ENCODE peak calls at places on chromosome 12, in five cellular contexts. M is CD4-positive, CD25-positive, alpha-beta regulatory T cell; N is neuronal stem cell; A is IMR-90; G is fibroblast of lung. W is an unnamed sample.

GRCh38 chr12:44720265-44720664 is 155.8 kb downstream of the NELL2 start:
- DNase-seq in M (no peak), N (no peak), A (no peak), G (no peak), W (no peak)

GRCh38 chr12:94792690-94793089 is 142.3 kb upstream of the TMCC3 start:
- DNase-seq in M (no peak), N (no peak), A (peak), G (peak), W (no peak)

GRCh38 chr12:79482921-79483320 is 207.8 kb downstream of the PAWR start:
- DNase-seq in M (no peak), N (no peak), A (no peak), G (no peak), W (no peak)

GRCh38 chr12:57149309-57149900 is 2.0 kb upstream of the LRP1-AS start:
- DNase-seq in M (no peak), N (no peak), A (peak), G (peak), W (no peak)

GRCh38 chr12:127054531-127054930 is 1212.4 kb upstream of the TMEM132C start:
- DNase-seq in M (no peak), N (no peak), A (no peak), G (no peak), W (no peak)

GRCh38 chr12:29782821-29783772 is 645 bp downstream of the TMTC1 start:
- DNase-seq in M (no peak), N (peak), A (peak), G (peak), W (peak)

GRCh38 chr12:109270494-109270893 is 38.6 kb downstream of the FOXN4 start:
- DNase-seq in M (no peak), N (no peak), A (no peak), G (no peak), W (no peak)

GRCh38 chr12:12823308-12823707 is 10.2 kb downstream of the DDX47 start:
- DNase-seq in M (no peak), N (no peak), A (peak), G (no peak), W (no peak)

GRCh38 chr12:52984136-52984535 is 22.1 kb upstream of the EIF4B start:
- DNase-seq in M (no peak), N (no peak), A (no peak), G (no peak), W (peak)

GRCh38 chr12:124626841-124627502 is 59.6 kb upstream of the NCOR2 start:
- DNase-seq in M (no peak), N (no peak), A (peak), G (peak), W (no peak)

GRCh38 chr12:41466762-41467270 is 278.7 kb downstream of the PDZRN4 start:
- DNase-seq in M (no peak), N (no peak), A (no peak), G (no peak), W (no peak)

GRCh38 chr12:57886590-57887363 is 40.2 kb upstream of the CTDSP2 start:
- DNase-seq in M (no peak), N (no peak), A (no peak), G (no peak), W (no peak)

GRCh38 chr12:7994731-7995205 is 37.7 kb upstream of the FOXJ2 start:
- DNase-seq in M (no peak), N (no peak), A (peak), G (peak), W (no peak)

GRCh38 chr12:112018571-112019237 is 5.5 kb downstream of the ERP29 start:
- DNase-seq in M (no peak), N (no peak), A (peak), G (peak), W (no peak)

GRCh38 chr12:49131051-49131972 is at the start of gene TUBA1B:
- DNase-seq in M (peak), N (peak), A (peak), G (peak), W (peak)

GRCh38 chr12:44584625-44585024 is 291.5 kb downstream of the NELL2 start:
- DNase-seq in M (no peak), N (no peak), A (no peak), G (no peak), W (no peak)

GRCh38 chr12:2647186-2647585 is 147.6 kb upstream of the FKBP4 start:
- DNase-seq in M (no peak), N (no peak), A (no peak), G (no peak), W (no peak)

GRCh38 chr12:117582135-117582784 is 220.8 kb upstream of the NOS1 start:
- DNase-seq in M (no peak), N (no peak), A (no peak), G (no peak), W (no peak)

GRCh38 chr12:29519585-29520182 is 22.2 kb upstream of the OVCH1 start:
- DNase-seq in M (peak), N (peak), A (peak), G (peak), W (peak)

GRCh38 chr12:88451254-88451653 is 129.0 kb downstream of the KITLG start:
- DNase-seq in M (no peak), N (no peak), A (no peak), G (no peak), W (no peak)

GRCh38 chr12:72271741-72272661 is at the start of gene TRHDE:
- DNase-seq in M (no peak), N (peak), A (peak), G (peak), W (peak)

GRCh38 chr12:70393787-70394519 is 27.9 kb downstream of the KCNMB4 start:
- DNase-seq in M (no peak), N (no peak), A (peak), G (peak), W (no peak)

GRCh38 chr12:52740591-52740990 is 36.6 kb downstream of the KRT76 start:
- DNase-seq in M (no peak), N (no peak), A (no peak), G (no peak), W (no peak)

GRCh38 chr12:49518914-49519573 is 19.8 kb upstream of the KCNH3 start:
- DNase-seq in M (no peak), N (no peak), A (peak), G (peak), W (no peak)

GRCh38 chr12:42919691-42920090 is 330.1 kb upstream of the PRICKLE1 start:
- DNase-seq in M (no peak), N (no peak), A (no peak), G (no peak), W (no peak)

GRCh38 chr12:116333402-116333801 is 55.9 kb upstream of the MED13L start:
- DNase-seq in M (no peak), N (peak), A (no peak), G (no peak), W (no peak)

GRCh38 chr12:64660237-64661018 is 50.1 kb downstream of the RASSF3 start:
- DNase-seq in M (no peak), N (no peak), A (no peak), G (no peak), W (no peak)

GRCh38 chr12:123830675-123831074 is 68.6 kb downstream of the DNAH10 start:
- DNase-seq in M (no peak), N (no peak), A (no peak), G (no peak), W (no peak)

GRCh38 chr12:83823386-83824045 is 1089.1 kb downstream of the SLC6A15 start:
- DNase-seq in M (no peak), N (peak), A (no peak), G (peak), W (peak)

GRCh38 chr12:93379432-93380308 is 1.9 kb downstream of the NUDT4 start:
- DNase-seq in M (no peak), N (no peak), A (peak), G (no peak), W (no peak)

GRCh38 chr12:89225401-89225800 is 126.9 kb downstream of the DUSP6 start:
- DNase-seq in M (peak), N (no peak), A (peak), G (peak), W (no peak)

GRCh38 chr12:14403711-14404164 is 38.3 kb downstream of the ATF7IP start:
- DNase-seq in M (peak), N (no peak), A (peak), G (peak), W (no peak)

GRCh38 chr12:131460516-131460915 is 250.4 kb upstream of the SFSWAP start:
- DNase-seq in M (no peak), N (no peak), A (no peak), G (no peak), W (no peak)

DNA sequence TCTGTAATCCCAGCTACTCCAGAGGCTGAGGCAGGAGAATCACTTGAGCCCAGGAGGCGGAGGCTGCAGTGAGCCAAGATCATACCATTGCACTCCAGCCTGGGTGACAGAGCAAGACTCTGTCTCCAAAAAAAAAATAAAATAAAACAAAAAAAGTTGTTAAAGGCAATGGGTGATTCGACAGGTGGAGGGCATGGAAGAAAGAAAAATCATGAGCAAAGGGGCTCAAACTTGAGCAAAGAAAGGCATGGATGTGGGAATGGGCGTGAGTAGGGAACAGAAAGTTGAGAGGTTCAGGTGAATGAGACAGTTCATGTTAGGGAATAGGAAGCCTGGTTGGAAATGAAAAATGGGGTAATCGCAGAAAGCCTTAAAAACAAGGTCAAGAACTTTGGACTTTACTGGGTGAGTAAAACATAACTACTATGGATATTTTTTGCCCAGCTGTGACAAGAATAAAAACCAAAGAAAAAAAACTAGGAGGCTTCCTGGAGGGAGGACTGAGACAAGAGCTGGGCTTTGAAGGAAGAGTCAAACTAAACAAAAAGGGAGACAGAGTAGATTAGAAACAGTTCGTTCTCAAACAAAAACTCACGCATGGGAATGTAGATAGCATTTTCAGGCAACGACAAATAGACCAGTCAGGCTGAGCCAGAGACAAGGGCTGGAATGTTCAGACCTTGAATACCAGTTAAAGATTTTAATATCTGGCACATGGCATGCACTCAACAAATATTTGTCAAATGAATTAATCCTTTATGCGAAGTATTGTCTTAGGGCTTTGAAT is 18.8 kb downstream of the PYM1 start:
- DNase-seq in M (no peak), N (no peak), A (peak), G (no peak), W (no peak)
- H3K4me3 ChIP-seq in M (no peak), N (no peak), A (no peak), G (no peak), W (no peak)

GRCh38 chr12:65934480-65935115 is 110.3 kb downstream of the HMGA2 start:
- DNase-seq in M (no peak), N (no peak), A (no peak), G (no peak), W (no peak)

GRCh38 chr12:65929641-65930040 is 105.4 kb downstream of the HMGA2 start:
- DNase-seq in M (no peak), N (no peak), A (no peak), G (no peak), W (no peak)

GRCh38 chr12:65926119-65927004 is 102.1 kb downstream of the HMGA2 start:
- DNase-seq in M (no peak), N (no peak), A (no peak), G (no peak), W (no peak)

GRCh38 chr12:65925626-65926025 is 101.3 kb downstream of the HMGA2 start:
- DNase-seq in M (no peak), N (no peak), A (no peak), G (no peak), W (no peak)

DNA sequence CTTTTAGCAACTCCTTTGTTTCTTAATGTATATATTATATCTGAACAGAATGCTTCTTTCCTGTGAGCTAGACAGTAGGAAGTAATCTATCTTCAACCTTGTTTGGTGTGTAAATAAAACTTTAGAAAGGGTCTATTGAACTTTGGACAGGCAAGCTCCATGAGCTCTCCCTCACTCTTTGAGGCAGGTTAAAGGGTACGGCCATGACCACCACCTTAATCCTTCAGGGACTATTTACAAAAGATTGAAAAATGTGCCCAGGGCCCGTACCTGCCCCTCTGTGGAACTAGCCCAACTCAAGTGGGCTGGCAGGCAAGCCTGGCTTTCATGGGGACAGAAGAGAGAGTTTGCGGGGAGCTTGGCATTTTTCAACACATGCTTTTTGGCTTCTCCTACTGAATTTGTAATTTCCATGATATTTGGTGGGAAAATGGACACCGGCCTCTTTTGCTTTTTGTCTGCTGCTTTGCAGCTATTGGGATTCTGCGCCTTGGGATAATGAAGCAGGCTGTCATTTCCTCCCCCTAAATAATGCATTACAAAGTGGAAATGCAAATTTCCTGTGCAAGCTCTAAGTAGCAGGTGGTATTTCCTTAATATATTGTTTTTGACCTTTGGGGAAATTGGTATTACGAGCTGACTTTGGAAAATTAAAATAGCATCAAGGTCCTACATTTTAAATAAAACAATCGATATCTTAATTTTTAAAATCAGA is 106.0 kb downstream of the HMGA2 start:
- DNase-seq in M (no peak), N (no peak), A (no peak), G (no peak), W (no peak)
- H3K27ac ChIP-seq in M (no peak), N (no peak), A (no peak), G (no peak), W (no peak)

DNA sequence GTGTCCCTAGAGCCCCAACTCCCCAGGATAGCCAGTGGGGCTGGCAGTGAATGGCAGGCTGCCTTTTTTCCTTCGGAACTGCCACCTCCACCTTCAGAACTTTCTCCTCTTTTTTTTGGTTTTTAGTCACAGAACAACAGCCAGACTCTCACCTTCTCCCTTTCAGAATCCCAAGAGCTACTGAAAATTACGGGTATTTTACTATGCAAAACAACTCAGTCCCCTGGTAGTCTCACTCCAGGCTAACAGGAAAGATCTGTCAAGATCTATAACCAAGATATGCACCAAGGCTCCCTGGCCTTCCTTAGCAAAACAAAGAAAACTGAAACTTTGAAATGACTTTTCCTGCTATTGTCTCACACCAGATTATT is 12.5 kb downstream of the PLEKHG6 start:
- DNase-seq in M (no peak), N (no peak), A (no peak), G (no peak), W (no peak)
- H3K4me3 ChIP-seq in M (peak), N (no peak), A (no peak), G (no peak), W (no peak)

GRCh38 chr12:105275997-105276760 is 40.2 kb upstream of the APPL2 start:
- DNase-seq in M (no peak), N (no peak), A (no peak), G (no peak), W (no peak)
- H3K27ac ChIP-seq in M (no peak), N (no peak), A (no peak), G (no peak), W (no peak)

GRCh38 chr12:110339184-110339952 is 58.3 kb downstream of the ATP2A2 start:
- DNase-seq in M (no peak), N (no peak), A (no peak), G (no peak), W (no peak)
- H3K4me3 ChIP-seq in M (no peak), N (no peak), A (no peak), G (no peak), W (no peak)

DNA sequence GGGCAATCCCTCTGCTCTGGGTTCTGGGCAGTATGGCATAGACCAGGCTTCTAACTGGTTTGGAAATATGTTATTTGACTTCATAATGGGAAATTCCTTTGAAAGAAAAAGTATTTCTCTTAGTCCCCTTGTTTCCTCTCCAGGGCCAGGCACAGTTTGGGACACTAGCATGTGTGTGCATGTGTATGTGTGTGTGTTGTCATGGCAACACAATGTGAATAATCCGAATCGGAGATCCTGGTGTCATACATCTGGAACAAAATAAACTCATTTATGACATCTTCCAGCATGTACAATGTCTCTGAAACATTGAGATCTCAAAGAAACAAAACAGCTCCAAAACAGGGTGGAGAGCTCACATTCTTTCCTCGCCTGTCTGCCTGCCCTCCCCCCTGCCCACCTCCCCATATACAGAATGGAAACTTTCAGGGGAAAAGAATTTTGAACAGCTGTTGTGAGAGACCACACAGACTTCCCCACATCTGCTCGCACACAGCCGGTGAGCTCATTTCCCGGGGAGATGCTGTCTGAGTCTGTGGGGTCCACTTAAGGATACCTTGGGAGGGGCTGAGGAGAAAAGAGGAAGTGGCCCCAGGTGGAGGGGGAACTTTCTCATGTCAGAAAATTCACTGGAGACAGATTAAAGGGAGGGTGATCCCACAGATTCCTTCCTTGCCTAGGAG is 55.5 kb upstream of the PARP11 start:
- DNase-seq in M (no peak), N (no peak), A (no peak), G (no peak), W (no peak)
- H3K27ac ChIP-seq in M (no peak), N (no peak), A (no peak), G (no peak), W (no peak)

W was measured in WERI-Rb-1.